ENCODE peak calls at places on chromosomes 7 and 10, in seven cellular contexts. F is RWPE2, L is upper lobe of left lung, Y is aorta, O is DND-41, T is lower lobe of right lung, J is psoas muscle. S is an unnamed sample.

GRCh38 chr10:33465747-33466146 is 131.3 kb upstream of the NRP1 start:
- ATAC-seq in F (no peak), L (no peak), Y (peak; percentile 56), O (no peak), T (no peak), J (no peak), S (peak; percentile 65)

GRCh38 chr7:138890467-138890781 is 90.8 kb downstream of the KIAA1549 start:
- ATAC-seq in F (no peak), L (no peak), Y (no peak), O (no peak), T (no peak), J (no peak), S (no peak)

GRCh38 chr7:2807846-2808772 is 36.0 kb downstream of the GNA12 start:
- ATAC-seq in F (no peak), L (no peak), Y (no peak), O (no peak), T (no peak), J (no peak), S (no peak)

GRCh38 chr7:155916926-155917655 is 104.8 kb upstream of the SHH start:
- ATAC-seq in F (no peak), L (no peak), Y (no peak), O (no peak), T (no peak), J (no peak), S (no peak)

GRCh38 chr7:94313926-94314325 is 80.8 kb upstream of the COL1A2 start:
- ATAC-seq in F (no peak), L (no peak), Y (no peak), O (no peak), T (no peak), J (no peak), S (no peak)

GRCh38 chr7:50303894-50304157 is 690 bp upstream of the IKZF1 start:
- ATAC-seq in F (no peak), L (no peak), Y (no peak), O (peak; percentile 0), T (no peak), J (no peak), S (no peak)

GRCh38 chr10:3972460-3973366 is 187.7 kb upstream of the KLF6 start:
- ATAC-seq in F (no peak), L (no peak), Y (no peak), O (peak; percentile 79), T (peak; percentile 35), J (no peak), S (no peak)

GRCh38 chr10:3720228-3721019 is 64.6 kb downstream of the KLF6 start:
- ATAC-seq in F (peak; percentile 94), L (peak; percentile 86), Y (peak; percentile 74), O (no peak), T (peak; percentile 94), J (peak; percentile 94), S (peak; percentile 83)

GRCh38 chr7:30238721-30239441 is 45.5 kb upstream of the ZNRF2 start:
- ATAC-seq in F (peak; percentile 91), L (no peak), Y (no peak), O (no peak), T (peak; percentile 84), J (peak; percentile 62), S (no peak)

GRCh38 chr10:132162590-132163277 is 24.0 kb upstream of the DPYSL4 start:
- ATAC-seq in F (no peak), L (peak; percentile 23), Y (no peak), O (no peak), T (no peak), J (peak; percentile 10), S (no peak)

GRCh38 chr7:77679608-77680007 is 16.7 kb upstream of the RSBN1L start:
- ATAC-seq in F (peak; percentile 41), L (no peak), Y (no peak), O (no peak), T (peak; percentile 61), J (no peak), S (no peak)

GRCh38 chr10:18797286-18797685 is 138.1 kb downstream of the ARL5B start:
- ATAC-seq in F (peak; percentile 38), L (no peak), Y (no peak), O (no peak), T (no peak), J (no peak), S (no peak)

GRCh38 chr10:69215405-69216176 is 4.5 kb upstream of the HKDC1 start:
- ATAC-seq in F (no peak), L (no peak), Y (no peak), O (peak; percentile 81), T (peak; percentile 25), J (no peak), S (no peak)

GRCh38 chr10:4868357-4868657 is 42.3 kb downstream of the AKR1E2 start:
- ATAC-seq in F (no peak), L (no peak), Y (no peak), O (no peak), T (no peak), J (no peak), S (no peak)

GRCh38 chr7:50994753-50995319 is 212.1 kb upstream of the GRB10 start:
- ATAC-seq in F (no peak), L (peak; percentile 34), Y (no peak), O (no peak), T (no peak), J (no peak), S (no peak)

GRCh38 chr7:42071372-42072261 is 165.4 kb downstream of the GLI3 start:
- ATAC-seq in F (peak; percentile 49), L (peak; percentile 78), Y (no peak), O (peak; percentile 57), T (peak; percentile 86), J (peak; percentile 64), S (peak; percentile 77)

GRCh38 chr10:130971123-130971435 is 340.4 kb downstream of the TCERG1L start:
- ATAC-seq in F (no peak), L (peak; percentile 26), Y (no peak), O (no peak), T (no peak), J (no peak), S (no peak)

GRCh38 chr7:106309352-106309751 is 24.6 kb upstream of the NAMPT start:
- ATAC-seq in F (no peak), L (no peak), Y (no peak), O (no peak), T (no peak), J (no peak), S (no peak)

GRCh38 chr10:80500572-80501380 is 36.9 kb upstream of the SH2D4B start:
- ATAC-seq in F (no peak), L (no peak), Y (no peak), O (no peak), T (no peak), J (no peak), S (no peak)

GRCh38 chr10:125014086-125014830 is 72.3 kb downstream of the ZRANB1 start:
- ATAC-seq in F (no peak), L (no peak), Y (no peak), O (no peak), T (no peak), J (no peak), S (no peak)

GRCh38 chr10:77644557-77645243 is 7.1 kb upstream of the KCNMA1 start:
- ATAC-seq in F (no peak), L (no peak), Y (no peak), O (no peak), T (no peak), J (no peak), S (no peak)

GRCh38 chr10:3312403-3312802 is 139.8 kb upstream of the PITRM1 start:
- ATAC-seq in F (no peak), L (no peak), Y (no peak), O (no peak), T (no peak), J (peak; percentile 70), S (no peak)

GRCh38 chr7:136956671-136957070 is 88.2 kb downstream of the CHRM2 start:
- ATAC-seq in F (no peak), L (no peak), Y (no peak), O (no peak), T (no peak), J (no peak), S (no peak)

GRCh38 chr10:6918305-6918704 is 338.2 kb upstream of the PRKCQ start:
- ATAC-seq in F (no peak), L (peak; percentile 52), Y (peak; percentile 29), O (peak; percentile 64), T (peak; percentile 64), J (no peak), S (no peak)

GRCh38 chr7:30914611-30915601 is 3.3 kb downstream of the AQP1 start:
- ATAC-seq in F (peak; percentile 45), L (no peak), Y (peak; percentile 57), O (peak; percentile 28), T (peak; percentile 27), J (no peak), S (peak; percentile 11)

GRCh38 chr7:183496-183895 is 8.9 kb upstream of the FAM20C start:
- ATAC-seq in F (no peak), L (no peak), Y (no peak), O (no peak), T (no peak), J (no peak), S (no peak)
- H3K4me1 ChIP-seq in F (no peaks in the 10 kb centered on the region), L (no peaks in the 10 kb centered on the region), Y (no peaks in the 10 kb centered on the region), O (no peaks in the 10 kb centered on the region), T (peaks cover 4% of the 10 kb centered on the region), J (peaks cover 28% of the 10 kb centered on the region), S (peaks cover 9% of the 10 kb centered on the region)

DNA sequence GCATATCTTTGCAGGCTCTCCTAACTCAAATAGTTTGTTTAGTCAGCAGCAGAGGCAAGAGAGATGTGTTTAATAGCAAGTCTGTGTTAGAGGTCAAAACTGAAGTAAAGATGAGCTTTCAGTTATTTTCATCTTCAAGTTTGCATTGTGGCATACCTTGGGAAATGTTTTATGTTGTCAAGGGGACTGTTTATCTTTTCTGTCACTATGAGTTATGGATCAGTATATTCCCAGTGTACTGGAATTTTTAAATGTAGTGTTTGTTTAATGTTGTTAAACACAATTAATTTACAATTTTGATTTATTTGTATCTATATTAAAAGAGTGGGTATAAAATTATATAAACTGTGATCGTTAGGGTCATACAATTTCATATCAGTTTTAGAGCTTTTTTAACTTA is 169.7 kb upstream of the PPP1R3A start:
- ATAC-seq in F (no peak), L (no peak), Y (no peak), O (no peak), T (no peak), J (no peak), S (no peak)
- H3K27me3 ChIP-seq in F (peaks cover 85% of the 10 kb centered on the region), L (peaks cover 3% of the 10 kb centered on the region), Y (no peaks in the 10 kb centered on the region), O (no peaks in the 10 kb centered on the region), T (peaks cover 39% of the 10 kb centered on the region), J (no peaks in the 10 kb centered on the region), S (peaks cover 15% of the 10 kb centered on the region)

GRCh38 chr10:95281206-95281605 is 9.6 kb downstream of the PDLIM1 start:
- ATAC-seq in F (no peak), L (no peak), Y (no peak), O (no peak), T (no peak), J (no peak), S (no peak)
- H3K4me1 ChIP-seq in F (peaks cover 59% of the 10 kb centered on the region), L (peaks cover 49% of the 10 kb centered on the region), Y (peaks cover 6% of the 10 kb centered on the region), O (no peaks in the 10 kb centered on the region), T (peaks cover 80% of the 10 kb centered on the region), J (peaks cover 82% of the 10 kb centered on the region), S (peaks cover 41% of the 10 kb centered on the region)

GRCh38 chr10:100780324-100780723 is 34.9 kb downstream of the PAX2 start:
- ATAC-seq in F (no peak), L (no peak), Y (no peak), O (no peak), T (no peak), J (no peak), S (no peak)

GRCh38 chr10:100784126-100784525 is 38.7 kb downstream of the PAX2 start:
- ATAC-seq in F (no peak), L (no peak), Y (no peak), O (no peak), T (no peak), J (no peak), S (no peak)

GRCh38 chr10:100779329-100779728 is 33.9 kb downstream of the PAX2 start:
- ATAC-seq in F (no peak), L (no peak), Y (no peak), O (no peak), T (no peak), J (no peak), S (no peak)

GRCh38 chr10:100781145-100781665 is 35.8 kb downstream of the PAX2 start:
- ATAC-seq in F (no peak), L (no peak), Y (no peak), O (no peak), T (no peak), J (no peak), S (no peak)

GRCh38 chr10:100782845-100783244 is 37.5 kb downstream of the PAX2 start:
- ATAC-seq in F (no peak), L (no peak), Y (no peak), O (no peak), T (no peak), J (no peak), S (no peak)
- H3K27me3 ChIP-seq in F (peaks cover 10% of the 10 kb centered on the region), L (no peaks in the 10 kb centered on the region), Y (no peaks in the 10 kb centered on the region), O (peaks cover 43% of the 10 kb centered on the region), T (peaks cover 25% of the 10 kb centered on the region), J (peaks cover 15% of the 10 kb centered on the region), S (peaks cover 71% of the 10 kb centered on the region)

S was measured in gastroesophageal sphincter.